ENCODE peak calls at places on chromosomes 12 and 14, in four cellular contexts. E, L, D and U are unnamed samples.

GRCh38 chr12:50326636-50327284 is 43.4 kb upstream of the LIMA1 start:
- DNase-seq in E (no peak), L (no peak), D (no peak), U (no peak)

GRCh38 chr14:23558363-23559009 is 2.4 kb downstream of the THTPA start:
- DNase-seq in E (no peak), L (no peak), D (no peak), U (no peak)

GRCh38 chr14:99231850-99232401 is 40.1 kb downstream of the BCL11B start:
- DNase-seq in E (no peak), L (peak), D (no peak), U (no peak)

GRCh38 chr12:74791365-74791764 is 253.7 kb downstream of the ATXN7L3B start:
- DNase-seq in E (no peak), L (no peak), D (no peak), U (no peak)

GRCh38 chr12:42097971-42098370 is 46.7 kb downstream of the GXYLT1 start:
- DNase-seq in E (no peak), L (no peak), D (peak), U (peak)

GRCh38 chr12:12511895-12512674 is 50.6 kb downstream of the DUSP16 start:
- DNase-seq in E (no peak), L (no peak), D (no peak), U (no peak)

GRCh38 chr12:46153267-46153872 is 115.5 kb downstream of the SLC38A1 start:
- DNase-seq in E (no peak), L (peak), D (peak), U (peak)

GRCh38 chr12:121144416-121144914 is 11.8 kb downstream of the P2RX7 start:
- DNase-seq in E (no peak), L (no peak), D (no peak), U (no peak)

GRCh38 chr12:117032593-117033381 is 66.4 kb downstream of the TESC start:
- DNase-seq in E (no peak), L (no peak), D (no peak), U (no peak)

GRCh38 chr12:117072736-117073475 is 26.3 kb downstream of the TESC start:
- DNase-seq in E (no peak), L (no peak), D (no peak), U (no peak)

GRCh38 chr14:105867961-105868599 is 341.7 kb downstream of the TMEM121 start:
- DNase-seq in E (no peak), L (no peak), D (no peak), U (no peak)

GRCh38 chr12:100991059-100991562 is 196.5 kb downstream of the ANO4 start:
- DNase-seq in E (no peak), L (no peak), D (no peak), U (no peak)

GRCh38 chr14:65940056-65940735 is 527.7 kb downstream of the FUT8 start:
- DNase-seq in E (no peak), L (peak), D (peak), U (no peak)

GRCh38 chr12:132163041-132163910 is 19.0 kb downstream of the NOC4L start:
- DNase-seq in E (no peak), L (no peak), D (no peak), U (no peak)

GRCh38 chr12:131482199-131482598 is 228.7 kb upstream of the SFSWAP start:
- DNase-seq in E (no peak), L (no peak), D (no peak), U (no peak)

GRCh38 chr12:69061574-69061973 is 128.6 kb upstream of the CPM start:
- DNase-seq in E (no peak), L (no peak), D (no peak), U (no peak)

GRCh38 chr12:112684742-112685141 is 106.8 kb upstream of the RPH3A start:
- DNase-seq in E (no peak), L (no peak), D (peak), U (no peak)

GRCh38 chr12:109156036-109156435 is 39.6 kb downstream of the ACACB start:
- DNase-seq in E (no peak), L (no peak), D (no peak), U (no peak)

GRCh38 chr12:56766535-56766934 is 3.4 kb downstream of the HSD17B6 start:
- DNase-seq in E (no peak), L (no peak), D (peak), U (peak)

GRCh38 chr14:94145902-94146527 is 16.6 kb upstream of the IFI27L2 start:
- DNase-seq in E (no peak), L (no peak), D (peak), U (no peak)

GRCh38 chr14:96852823-96853422 is 55.7 kb downstream of the VRK1 start:
- DNase-seq in E (no peak), L (peak), D (peak), U (no peak)

GRCh38 chr12:14111230-14111865 is 129.9 kb upstream of the GRIN2B start:
- DNase-seq in E (no peak), L (peak), D (peak), U (peak)

GRCh38 chr12:13339538-13339937 is 143.0 kb downstream of the EMP1 start:
- DNase-seq in E (no peak), L (no peak), D (no peak), U (no peak)

GRCh38 chr12:106066726-106067325 is 71.9 kb downstream of the NUAK1 start:
- DNase-seq in E (no peak), L (no peak), D (no peak), U (no peak)

GRCh38 chr12:43401096-43401495 is 150.9 kb downstream of the ADAMTS20 start:
- DNase-seq in E (no peak), L (no peak), D (no peak), U (no peak)

GRCh38 chr14:61569783-61570182 is 125.5 kb upstream of the HIF1A start:
- DNase-seq in E (no peak), L (no peak), D (no peak), U (no peak)

GRCh38 chr14:34461334-34462131 is 507 bp downstream of the SPTSSA start:
- DNase-seq in E (no peak), L (peak), D (peak), U (no peak)

GRCh38 chr12:85057370-85057963 is 21.3 kb downstream of the LRRIQ1 start:
- DNase-seq in E (no peak), L (peak), D (peak), U (no peak)

GRCh38 chr12:15732341-15733061 is 56.7 kb downstream of the EPS8 start:
- DNase-seq in E (no peak), L (no peak), D (no peak), U (no peak)